ENCODE peak calls at places on chromosomes 5 and 9, in seven cellular contexts. J, U, B, T, Q, D and Y are unnamed samples.

GRCh38 chr9:121954477-121955175 is 138.5 kb downstream of the TTLL11 start:
- DNase-seq in T (no peak), J (peak), Q (no peak), U (no peak), D (no peak), B (no peak), Y (peak)

GRCh38 chr5:67094476-67095300 is 101.9 kb downstream of the CD180 start:
- DNase-seq in Q (peak), T (no peak), U (no peak), D (peak), J (peak), B (peak), Y (peak)

GRCh38 chr5:129199308-129199707 is 104.8 kb downstream of the ISOC1 start:
- DNase-seq in T (no peak), U (no peak), J (no peak), B (no peak), Q (no peak), D (peak), Y (no peak)

GRCh38 chr5:73230264-73231244 is 57.6 kb downstream of the TMEM174 start:
- DNase-seq in D (no peak), U (no peak), J (no peak), B (peak), T (peak), Q (peak), Y (no peak)

GRCh38 chr5:62211405-62211804 is 94.6 kb upstream of the KIF2A start:
- DNase-seq in U (no peak), J (no peak), Q (no peak), D (no peak), T (no peak), B (no peak), Y (no peak)

GRCh38 chr9:113901196-113901818 is 25.2 kb downstream of the ZNF618 start:
- DNase-seq in J (no peak), D (no peak), Q (peak), T (peak), U (no peak), B (no peak), Y (no peak)

GRCh38 chr9:79610019-79610760 is 38.4 kb downstream of the TLE4 start:
- DNase-seq in Q (no peak), J (peak), D (no peak), B (no peak), U (peak), T (no peak), Y (peak)

GRCh38 chr9:130445268-130445983 is 665 bp downstream of the ASS1 start:
- DNase-seq in U (no peak), B (peak), Q (no peak), T (peak), D (peak), J (peak), Y (no peak)

GRCh38 chr9:108910402-108910801 is 23.5 kb downstream of the ELP1 start:
- DNase-seq in B (no peak), J (no peak), D (no peak), Q (no peak), T (no peak), U (no peak), Y (peak)

GRCh38 chr9:129623331-129623730 is 2.4 kb upstream of the C9orf50 start:
- DNase-seq in U (no peak), J (no peak), B (no peak), Q (no peak), D (peak), T (no peak), Y (peak)

GRCh38 chr5:138544171-138545134 is 1.4 kb upstream of the ETF1 start:
- DNase-seq in J (peak), D (no peak), T (no peak), U (no peak), B (peak), Q (no peak), Y (peak)

GRCh38 chr9:125633116-125633743 is 73.8 kb downstream of the MAPKAP1 start:
- DNase-seq in Q (no peak), U (no peak), D (peak), T (no peak), B (no peak), J (no peak), Y (no peak)

GRCh38 chr5:7852542-7852941 is 1.6 kb upstream of the CFAP90 start:
- DNase-seq in B (no peak), D (peak), T (no peak), U (no peak), Q (no peak), J (peak), Y (peak)

GRCh38 chr9:83219924-83220438 is 157.0 kb upstream of the RASEF start:
- DNase-seq in Q (no peak), T (no peak), J (no peak), U (no peak), D (no peak), B (no peak), Y (no peak)

GRCh38 chr5:54215233-54215736 is 95.1 kb downstream of the ARL15 start:
- DNase-seq in B (peak), D (no peak), J (peak), U (peak), T (no peak), Q (no peak), Y (no peak)

GRCh38 chr9:23581936-23582335 is 244.1 kb downstream of the ELAVL2 start:
- DNase-seq in U (no peak), Q (no peak), D (no peak), B (no peak), T (no peak), J (no peak), Y (no peak)

GRCh38 chr5:79241535-79241979 is 5.6 kb downstream of the JMY start:
- DNase-seq in J (peak), T (no peak), Q (no peak), D (no peak), U (no peak), B (no peak), Y (peak)

GRCh38 chr5:154193636-154194035 is 3.1 kb downstream of the GALNT10 start:
- DNase-seq in J (no peak), Q (no peak), T (no peak), D (no peak), B (no peak), U (no peak), Y (peak)

GRCh38 chr5:125698420-125698819 is 724.8 kb upstream of the GRAMD2B start:
- DNase-seq in J (no peak), Q (no peak), T (no peak), B (no peak), D (no peak), U (no peak), Y (no peak)

GRCh38 chr5:173715607-173716006 is 99.2 kb upstream of the BOD1 start:
- DNase-seq in U (no peak), D (no peak), B (peak), J (no peak), T (no peak), Q (no peak), Y (peak)

GRCh38 chr9:132410642-132411041 is 631 bp downstream of the CFAP77 start:
- DNase-seq in J (no peak), D (no peak), U (no peak), T (no peak), B (no peak), Q (no peak), Y (no peak)

GRCh38 chr5:68245325-68245724 is 29.8 kb downstream of the PIK3R1 start:
- DNase-seq in U (peak), Q (no peak), T (no peak), J (peak), B (no peak), D (peak), Y (peak)

GRCh38 chr9:10112798-10113197 is 500.0 kb downstream of the PTPRD start:
- DNase-seq in B (no peak), T (no peak), D (no peak), Q (no peak), J (no peak), U (no peak), Y (no peak)

GRCh38 chr5:151923865-151924264 is 786 bp downstream of the GLRA1 start:
- DNase-seq in Q (peak), U (peak), B (peak), D (peak), T (peak), J (no peak), Y (no peak)

GRCh38 chr9:129394011-129394919 is 216.2 kb upstream of the IER5L start:
- DNase-seq in B (no peak), D (no peak), U (no peak), J (no peak), T (no peak), Q (no peak), Y (no peak)

DNA sequence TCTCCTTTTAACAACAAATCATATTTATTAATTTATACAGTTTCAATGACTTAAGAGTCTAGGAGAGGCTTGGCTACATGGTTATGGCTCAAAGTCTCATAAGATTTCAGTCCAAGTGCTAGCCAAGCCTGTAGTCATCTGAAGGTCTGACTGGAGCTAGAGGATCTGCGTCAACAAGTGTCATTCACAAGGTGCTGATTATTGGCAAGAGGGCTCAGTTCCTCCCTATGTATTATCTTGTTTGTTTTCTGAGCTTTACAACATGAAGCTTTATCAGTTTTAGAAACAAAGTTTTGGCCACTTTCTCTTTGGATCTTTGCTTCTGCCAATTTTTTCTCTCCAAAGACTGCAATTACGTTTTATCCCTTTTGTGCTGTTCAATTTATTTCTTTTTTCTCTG is 94.7 kb downstream of the RICTOR start:
- DNase-seq in T (no peak), D (no peak), B (no peak), U (no peak), J (no peak), Q (no peak), Y (no peak)
- H2BK120ac ChIP-seq in T (no peak), D (no peak), B (no peak), U (no peak), J (no peak), Q (no peak), Y (no peak)

DNA sequence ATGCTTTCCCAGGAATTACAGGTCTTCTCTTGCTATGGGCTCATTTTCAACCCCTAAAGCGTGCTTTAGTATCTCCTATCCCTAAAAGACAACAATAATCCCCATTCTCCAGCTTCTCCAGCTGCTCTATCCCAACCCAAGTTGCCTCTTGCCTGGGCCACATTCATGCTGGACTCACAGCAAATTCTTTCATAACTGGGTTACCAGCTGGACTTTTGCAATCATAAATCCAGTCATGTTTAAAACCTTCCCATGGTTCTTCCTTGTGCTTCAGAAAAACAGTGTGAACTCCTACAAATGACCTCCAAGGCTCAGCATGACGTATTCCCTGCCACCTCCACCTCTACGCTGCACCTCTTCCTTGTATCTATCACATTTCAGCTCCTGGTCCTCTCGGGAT is 346.9 kb downstream of the GADD45G start:
- DNase-seq in U (no peak), T (no peak), B (no peak), Q (no peak), D (peak), J (no peak), Y (peak)
- H2BK120ac ChIP-seq in U (no peak), T (no peak), B (no peak), Q (no peak), D (no peak), J (no peak), Y (no peak)

GRCh38 chr9:89442981-89443817 is 54.7 kb downstream of the SEMA4D start:
- DNase-seq in J (peak), Q (no peak), B (no peak), D (no peak), U (no peak), T (no peak), Y (peak)

GRCh38 chr9:89441655-89441970 is 56.3 kb downstream of the SEMA4D start:
- DNase-seq in T (no peak), D (no peak), U (no peak), Q (no peak), B (no peak), J (no peak), Y (no peak)

GRCh38 chr9:89440951-89441654 is 56.8 kb downstream of the SEMA4D start:
- DNase-seq in B (no peak), J (no peak), D (no peak), T (no peak), U (no peak), Q (no peak), Y (no peak)

GRCh38 chr9:89442501-89442978 is 55.4 kb downstream of the SEMA4D start:
- DNase-seq in B (no peak), U (no peak), Q (no peak), J (no peak), D (no peak), T (no peak), Y (no peak)

GRCh38 chr9:89442016-89442415 is 55.9 kb downstream of the SEMA4D start:
- DNase-seq in Q (no peak), D (no peak), U (no peak), J (no peak), T (no peak), B (no peak), Y (no peak)
- H2BK120ac ChIP-seq in Q (no peak), D (no peak), U (no peak), J (no peak), T (no peak), B (no peak), Y (no peak)

DNA sequence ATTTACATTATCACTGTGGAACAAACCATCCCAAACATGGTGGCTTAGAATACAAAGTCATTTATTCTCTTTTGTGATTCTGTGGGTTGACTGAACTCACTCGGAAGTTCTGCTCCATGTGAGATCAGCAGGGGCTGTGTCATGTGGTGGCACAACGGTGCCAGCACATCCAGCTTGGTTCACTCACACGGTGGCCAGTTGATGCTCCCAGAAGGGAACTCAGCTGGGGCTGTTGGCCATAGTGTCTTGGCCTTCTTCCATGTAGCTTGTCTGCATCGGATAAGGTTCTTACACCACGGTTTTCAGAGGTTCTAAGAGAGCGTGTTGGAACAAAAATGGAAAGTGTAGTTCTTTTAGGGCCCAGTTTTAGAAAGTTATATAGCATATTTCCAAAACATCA is 312.7 kb downstream of the DMRT2 start:
- DNase-seq in U (no peak), J (no peak), Q (no peak), B (no peak), D (no peak), T (no peak), Y (no peak)
- H2BK120ac ChIP-seq in U (no peak), J (no peak), Q (no peak), B (no peak), D (no peak), T (no peak), Y (no peak)

DNA sequence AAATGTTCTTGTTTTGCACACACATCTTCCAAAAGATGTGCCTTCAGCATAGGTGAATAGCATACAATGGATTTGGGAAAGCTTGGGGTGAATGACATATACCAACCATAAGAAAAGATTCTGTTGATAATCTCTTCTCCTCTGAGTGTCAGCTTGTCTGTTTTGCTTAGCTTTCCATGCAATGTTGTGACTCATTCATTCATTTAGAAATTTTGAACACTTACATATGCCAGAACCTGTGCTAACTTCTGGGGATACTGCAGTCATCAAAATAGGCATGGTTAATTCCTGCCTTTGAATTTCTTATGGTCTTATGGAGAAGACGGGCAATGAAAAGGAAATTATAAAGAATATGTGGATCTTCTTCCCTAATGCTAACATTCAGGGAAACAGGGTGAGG is 14.1 kb downstream of the ADRB2 start:
- DNase-seq in B (no peak), J (no peak), D (no peak), T (no peak), Q (no peak), U (no peak), Y (peak)
- H2BK120ac ChIP-seq in B (no peak), J (no peak), D (no peak), T (no peak), Q (no peak), U (no peak), Y (no peak)

GRCh38 chr5:133227082-133227481 is 175.3 kb downstream of the HSPA4 start:
- DNase-seq in Q (no peak), J (no peak), B (no peak), U (no peak), D (no peak), T (no peak), Y (no peak)
- H2BK120ac ChIP-seq in Q (no peak), J (no peak), B (no peak), U (no peak), D (no peak), T (no peak), Y (no peak)